ENCODE peak calls at places on chromosome 12, in four cellular contexts. N is activated CD4-positive, alpha-beta T cell treated with anti-CD3 and anti-CD28 coated beads, Interleukin-2, amount 50 U/mL, for 24 hours; P is NCI-H1694 treated with DMSO at 0.1 percent for 48 hours; V is ACHN. R is an unnamed sample.

GRCh38 chr12:39905152-39905551 is 200.7 kb downstream of the SLC2A13 start:
- DNase-seq in N (no peak), P (peak; percentile 81), V (no peak), R (peak; percentile 84)

GRCh38 chr12:46533723-46534122 is 161.2 kb upstream of the SLC38A2 start:
- DNase-seq in N (no peak), P (no peak), V (no peak), R (no peak)

GRCh38 chr12:101642115-101643067 is 47.6 kb downstream of the MYBPC1 start:
- DNase-seq in N (no peak), P (no peak), V (no peak), R (no peak)

GRCh38 chr12:47715877-47716548 is 9.3 kb downstream of the ENDOU start:
- DNase-seq in N (no peak), P (no peak), V (no peak), R (no peak)

GRCh38 chr12:2054091-2055018 is 1.6 kb downstream of the CACNA1C start:
- DNase-seq in N (no peak), P (peak; percentile 13), V (no peak), R (no peak)

GRCh38 chr12:52244615-52244994 is 11.6 kb downstream of the KRT7 start:
- DNase-seq in N (no peak), P (no peak), V (no peak), R (no peak)

GRCh38 chr12:104859144-104859543 is 98.9 kb downstream of the SLC41A2 start:
- DNase-seq in N (no peak), P (no peak), V (no peak), R (no peak)

GRCh38 chr12:60752589-60752988 is 1156.8 kb downstream of the SLC16A7 start:
- DNase-seq in N (no peak), P (no peak), V (no peak), R (no peak)

GRCh38 chr12:63802012-63802608 is 22.4 kb downstream of the RXYLT1 start:
- DNase-seq in N (no peak), P (peak; percentile 38), V (peak; percentile 65), R (no peak)

GRCh38 chr12:100184549-100184948 is 16.1 kb upstream of the ACTR6 start:
- DNase-seq in N (no peak), P (no peak), V (no peak), R (no peak)

GRCh38 chr12:49762468-49762847 is 21.1 kb downstream of the TMBIM6 start:
- DNase-seq in N (no peak), P (no peak), V (no peak), R (no peak)

GRCh38 chr12:22340143-22340542 is 5.6 kb upstream of the ST8SIA1 start:
- DNase-seq in N (no peak), P (no peak), V (no peak), R (no peak)

GRCh38 chr12:47852096-47852571 is 32.4 kb upstream of the HDAC7 start:
- DNase-seq in N (no peak), P (no peak), V (no peak), R (no peak)

GRCh38 chr12:69619050-69619449 is 8.3 kb upstream of the LRRC10 start:
- DNase-seq in N (no peak), P (no peak), V (no peak), R (no peak)

GRCh38 chr12:80936353-80936641 is 1.4 kb downstream of the LIN7A start:
- DNase-seq in N (no peak), P (no peak), V (no peak), R (no peak)

GRCh38 chr12:1838223-1838993 is 18.0 kb downstream of the LRTM2 start:
- DNase-seq in N (no peak), P (peak; percentile 91), V (no peak), R (no peak)

GRCh38 chr12:8996682-8997405 is 7.5 kb downstream of the KLRG1 start:
- DNase-seq in N (no peak), P (no peak), V (peak; percentile 35), R (no peak)

GRCh38 chr12:120800665-120801064 is 75.0 kb downstream of the ACADS start:
- DNase-seq in N (no peak), P (no peak), V (no peak), R (no peak)

GRCh38 chr12:116565963-116566362 is 6.8 kb downstream of the MAP1LC3B2 start:
- DNase-seq in N (no peak), P (no peak), V (no peak), R (no peak)

GRCh38 chr12:111687255-111687654 is 1.4 kb downstream of the ACAD10 start:
- DNase-seq in N (no peak), P (no peak), V (peak; percentile 21), R (no peak)

GRCh38 chr12:51269174-51270066 is 795 bp downstream of the SMAGP start:
- DNase-seq in N (no peak), P (no peak), V (peak; percentile 72), R (no peak)

GRCh38 chr12:4829161-4829792 is 80.4 kb upstream of the KCNA1 start:
- DNase-seq in N (no peak), P (no peak), V (no peak), R (no peak)

GRCh38 chr12:25997401-25997973 is 39.0 kb downstream of the RASSF8 start:
- DNase-seq in N (no peak), P (no peak), V (peak; percentile 98), R (no peak)

GRCh38 chr12:117114784-117115183 is 15.6 kb upstream of the TESC start:
- DNase-seq in N (no peak), P (no peak), V (no peak), R (no peak)

GRCh38 chr12:72095025-72095424 is 156.4 kb downstream of the TPH2 start:
- DNase-seq in N (no peak), P (no peak), V (no peak), R (no peak)

GRCh38 chr12:58764100-58764953 is 156.0 kb downstream of the LRIG3 start:
- DNase-seq in N (no peak), P (no peak), V (no peak), R (no peak)

GRCh38 chr12:62924084-62924483 is 10.9 kb downstream of the PPM1H start:
- DNase-seq in N (no peak), P (no peak), V (no peak), R (no peak)

GRCh38 chr12:53219116-53219955 is 12.3 kb upstream of the ITGB7 start:
- DNase-seq in N (peak; percentile 45), P (no peak), V (no peak), R (no peak)

GRCh38 chr12:40010899-40011774 is 94.7 kb downstream of the SLC2A13 start:
- DNase-seq in N (no peak), P (peak; percentile 51), V (peak; percentile 91), R (peak; percentile 59)

GRCh38 chr12:6323340-6323994 is 13.0 kb downstream of the PLEKHG6 start:
- DNase-seq in N (no peak), P (no peak), V (peak; percentile 93), R (no peak)